ENCODE peak calls at places on chromosomes 6 and 20, in ten cellular contexts. G is tibial nerve; V is B cell; M is EL; L is stimulated activated CD4-positive, alpha-beta T cell treated with anti-CD3 and anti-CD28 coated beads, Interleukin-2, amount 100 ng/mL, for 24 hours; F is left lung; U is substantia nigra; S is activated CD4-positive, alpha-beta T cell treated with anti-CD3 and anti-CD28 coated beads, Interleukin-2, amount 50 U/mL, for 48 hours; J is CD4-positive, alpha-beta T cell; O is mesendoderm. Y is an unnamed sample.

GRCh38 chr6:30882764-30883475 is 1.4 kb upstream of the DDR1 start:
- DNase-seq in G (no peak), V (peak), M (no peak), L (no peak), F (peak), U (no peak), S (no peak), J (no peak), O (peak), Y (peak)

GRCh38 chr6:79173378-79173777 is 61.1 kb downstream of the HMGN3 start:
- DNase-seq in G (no peak), V (no peak), M (no peak), L (no peak), F (no peak), U (no peak), S (no peak), J (no peak), O (no peak), Y (no peak)

GRCh38 chr6:72272958-72273357 is 348.9 kb upstream of the KCNQ5 start:
- DNase-seq in G (no peak), V (no peak), M (peak), L (no peak), F (no peak), U (no peak), S (no peak), J (no peak), O (no peak), Y (no peak)

GRCh38 chr20:31542201-31542842 is 28.1 kb downstream of the HM13 start:
- DNase-seq in G (no peak), V (no peak), M (peak), L (no peak), F (no peak), U (no peak), S (peak), J (no peak), O (no peak), Y (no peak)

GRCh38 chr6:19375613-19376012 is 461.6 kb upstream of the ID4 start:
- DNase-seq in G (no peak), V (no peak), M (no peak), L (no peak), F (no peak), U (no peak), S (no peak), J (no peak), O (no peak), Y (no peak)

GRCh38 chr20:39092733-39093410 is 130.7 kb downstream of the DHX35 start:
- DNase-seq in G (no peak), V (no peak), M (no peak), L (no peak), F (no peak), U (no peak), S (no peak), J (no peak), O (no peak), Y (no peak)

GRCh38 chr6:5636210-5637030 is 370.3 kb downstream of the NRN1 start:
- DNase-seq in G (no peak), V (no peak), M (no peak), L (no peak), F (no peak), U (no peak), S (no peak), J (no peak), O (peak), Y (no peak)

GRCh38 chr6:38177885-38178583 is 358.5 kb downstream of the ZFAND3 start:
- DNase-seq in G (no peak), V (peak), M (no peak), L (no peak), F (no peak), U (no peak), S (no peak), J (no peak), O (no peak), Y (no peak)

GRCh38 chr20:6053776-6054688 is at the start of gene LRRN4:
- DNase-seq in G (no peak), V (no peak), M (peak), L (no peak), F (no peak), U (no peak), S (no peak), J (no peak), O (peak), Y (no peak)

GRCh38 chr6:36478051-36478526 is 35.3 kb downstream of the KCTD20 start:
- DNase-seq in G (no peak), V (no peak), M (no peak), L (no peak), F (no peak), U (no peak), S (no peak), J (no peak), O (peak), Y (no peak)

GRCh38 chr6:48471326-48471725 is 360.3 kb upstream of the PTCHD4 start:
- DNase-seq in G (no peak), V (no peak), M (no peak), L (no peak), F (no peak), U (no peak), S (no peak), J (no peak), O (no peak), Y (no peak)

GRCh38 chr6:11253594-11253993 is 21.1 kb upstream of the NEDD9 start:
- DNase-seq in G (no peak), V (no peak), M (no peak), L (no peak), F (no peak), U (no peak), S (no peak), J (no peak), O (no peak), Y (no peak)

GRCh38 chr6:3247255-3248146 is 11.2 kb upstream of the PSMG4 start:
- DNase-seq in G (no peak), V (no peak), M (peak), L (no peak), F (no peak), U (peak), S (no peak), J (no peak), O (peak), Y (peak)

GRCh38 chr6:44058617-44059358 is 68.5 kb downstream of the MRPL14 start:
- DNase-seq in G (no peak), V (no peak), M (peak), L (no peak), F (peak), U (no peak), S (no peak), J (no peak), O (peak), Y (peak)

GRCh38 chr6:43703512-43704429 is 16.2 kb upstream of the MRPS18A start:
- DNase-seq in G (no peak), V (no peak), M (no peak), L (no peak), F (no peak), U (no peak), S (no peak), J (no peak), O (no peak), Y (no peak)

GRCh38 chr20:59462249-59462648 is 142.1 kb upstream of the PHACTR3 start:
- DNase-seq in G (no peak), V (no peak), M (no peak), L (no peak), F (no peak), U (no peak), S (no peak), J (no peak), O (no peak), Y (no peak)

GRCh38 chr20:50558483-50558925 is 48.3 kb downstream of the PTPN1 start:
- DNase-seq in G (no peak), V (no peak), M (peak), L (no peak), F (no peak), U (no peak), S (no peak), J (no peak), O (peak), Y (no peak)

GRCh38 chr6:135722679-135723078 is 128.8 kb upstream of the PDE7B start:
- DNase-seq in G (no peak), V (no peak), M (peak), L (no peak), F (no peak), U (no peak), S (no peak), J (no peak), O (no peak), Y (no peak)

GRCh38 chr20:50062006-50062838 is 50.7 kb downstream of the UBE2V1 start:
- DNase-seq in G (no peak), V (no peak), M (no peak), L (no peak), F (no peak), U (no peak), S (no peak), J (no peak), O (no peak), Y (no peak)

Y was measured in transverse colon.